ENCODE peak calls at places on chromosomes 7 and 10, in eight cellular contexts. Q is body of pancreas, J is Peyer's patch, X is suprapubic skin, A is transverse colon, M is esophagus squamous epithelium, U is sigmoid colon, G is A549. R is an unnamed sample. For H3K4me1, the result is how much of the 10 kb centered on the place peaks cover.

GRCh38 chr10:70540089-70540788 is 61.7 kb downstream of the PALD1 start:
- DNase-seq in Q (no peak), J (peak), X (no peak), A (no peak), M (no peak), U (no peak), G (peak), R (peak)

GRCh38 chr10:113221756-113222168 is 271.7 kb downstream of the TCF7L2 start:
- DNase-seq in Q (no peak), J (no peak), X (no peak), A (no peak), M (no peak), U (no peak), G (no peak), R (no peak)

GRCh38 chr10:115398026-115398425 is 304.9 kb downstream of the ATRNL1 start:
- DNase-seq in Q (no peak), J (no peak), X (no peak), A (no peak), M (no peak), U (no peak), G (no peak), R (no peak)

GRCh38 chr7:69638674-69639073 is 40.4 kb downstream of the AUTS2 start:
- DNase-seq in Q (no peak), J (no peak), X (no peak), A (no peak), M (no peak), U (no peak), G (no peak), R (no peak)

GRCh38 chr10:47311193-47311899 is 10.9 kb upstream of the GDF2 start:
- DNase-seq in Q (peak), J (peak), X (no peak), A (peak), M (no peak), U (no peak), G (no peak), R (no peak)

GRCh38 chr10:54854389-54854788 is 53.4 kb upstream of the PCDH15 start:
- DNase-seq in Q (no peak), J (no peak), X (no peak), A (no peak), M (no peak), U (no peak), G (no peak), R (no peak)

GRCh38 chr10:58963723-58964124 is 212.7 kb upstream of the PHYHIPL start:
- DNase-seq in Q (peak), J (no peak), X (no peak), A (no peak), M (no peak), U (peak), G (no peak), R (no peak)

GRCh38 chr10:91088300-91089140 is 131.9 kb upstream of the PCGF5 start:
- DNase-seq in Q (no peak), J (no peak), X (no peak), A (no peak), M (no peak), U (no peak), G (peak), R (no peak)

GRCh38 chr7:138565451-138566114 is 105.5 kb downstream of the TRIM24 start:
- DNase-seq in Q (no peak), J (no peak), X (no peak), A (no peak), M (no peak), U (no peak), G (no peak), R (peak)

GRCh38 chr10:119303886-119304285 is 96.5 kb downstream of the GRK5 start:
- DNase-seq in Q (no peak), J (no peak), X (no peak), A (no peak), M (no peak), U (no peak), G (no peak), R (no peak)
- H3K4me1 ChIP-seq in Q (under half), J (under half), X (under half), A (under half), M (half or more), U (under half), G (half or more), R (under half)

DNA sequence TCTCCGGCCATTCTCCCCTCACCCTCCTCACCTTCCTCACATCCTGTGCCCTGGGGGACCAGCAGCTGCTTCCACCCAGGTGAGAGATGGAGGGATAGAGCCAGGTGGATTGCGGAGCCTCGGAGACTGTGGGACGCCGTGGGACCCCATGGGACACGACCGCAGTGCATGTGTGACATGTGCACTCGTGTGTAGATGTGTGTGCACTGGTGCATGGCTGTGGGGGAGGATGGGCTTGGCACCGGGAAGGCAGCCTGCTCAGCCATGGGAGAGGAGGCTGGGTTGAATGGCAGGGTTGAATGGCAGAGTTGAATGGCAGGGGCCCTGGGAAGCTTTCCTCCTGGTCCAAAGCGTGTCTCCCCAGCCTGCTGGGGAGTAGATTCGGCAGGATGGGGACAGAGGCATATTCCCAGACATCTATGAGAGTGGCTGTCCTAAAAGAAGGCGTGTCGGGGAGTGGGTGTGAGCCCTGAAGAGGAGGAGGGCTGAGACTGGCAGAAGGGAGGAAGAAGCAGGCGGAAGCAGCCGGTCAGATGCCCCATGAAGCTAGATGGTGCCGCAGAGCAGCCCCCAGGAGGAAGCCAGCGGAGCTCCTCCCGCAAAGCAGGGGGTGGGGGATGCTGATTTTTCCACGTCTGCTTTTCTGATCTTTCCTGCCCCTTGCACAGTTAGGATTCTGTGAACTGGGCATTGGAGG is 815 bp downstream of the GIMAP8 start:
- DNase-seq in Q (no peak), J (peak), X (no peak), A (peak), M (no peak), U (peak), G (no peak), R (peak)
- TF ChIP-seq POLR2A in Q (no peak), J (no peak), X (no peak), A (peak), M (no peak), U (no peak), G (no peak), R (no peak)

GRCh38 chr7:66681491-66682349 is 53.0 kb downstream of the KCTD7 start:
- DNase-seq in Q (peak), J (peak), X (peak), A (peak), M (peak), U (peak), G (peak), R (peak)
- TF ChIP-seq CTCF in Q (no peak), J (no peak), X (no peak), A (no peak), M (peak), U (no peak), G (no peak), R (no peak)

DNA sequence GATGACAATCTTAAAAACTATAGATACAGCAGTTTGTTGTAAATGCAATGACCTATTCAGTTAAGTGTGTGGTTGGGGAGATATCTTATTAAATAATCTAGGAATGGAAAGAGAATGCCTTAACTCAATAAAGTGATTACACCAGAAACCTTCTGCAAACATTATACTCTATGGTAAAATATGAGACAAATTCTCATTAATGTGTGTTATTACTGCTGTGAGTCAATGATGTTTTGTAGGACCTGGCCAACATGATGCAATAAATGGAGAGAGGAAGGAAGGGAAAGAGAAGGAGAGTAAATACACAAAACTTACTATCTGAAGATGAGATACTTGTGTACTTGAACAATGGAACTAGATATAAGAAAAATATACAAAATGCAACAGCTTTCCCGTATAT is 25.1 kb downstream of the MKX start:
- DNase-seq in Q (no peak), J (no peak), X (no peak), A (no peak), M (no peak), U (no peak), G (no peak), R (no peak)
- H3K4me1 ChIP-seq in Q (under half), J (under half), X (under half), A (under half), M (under half), U (under half), G (under half), R (under half)

GRCh38 chr7:2523941-2524807 is 4.6 kb downstream of the LFNG start:
- DNase-seq in Q (peak), J (no peak), X (no peak), A (peak), M (no peak), U (no peak), G (peak), R (peak)
- TF ChIP-seq POLR2A in Q (peak), J (peak), X (no peak), A (peak), M (no peak), U (peak), G (no peak), R (no peak)

GRCh38 chr7:155217629-155218028 is 80.0 kb upstream of the INSIG1 start:
- DNase-seq in Q (no peak), J (no peak), X (peak), A (no peak), M (no peak), U (peak), G (no peak), R (no peak)
- TF ChIP-seq CTCF in Q (no peak), J (no peak), X (no peak), A (no peak), M (no peak), U (no peak), G (no peak), R (no peak)

DNA sequence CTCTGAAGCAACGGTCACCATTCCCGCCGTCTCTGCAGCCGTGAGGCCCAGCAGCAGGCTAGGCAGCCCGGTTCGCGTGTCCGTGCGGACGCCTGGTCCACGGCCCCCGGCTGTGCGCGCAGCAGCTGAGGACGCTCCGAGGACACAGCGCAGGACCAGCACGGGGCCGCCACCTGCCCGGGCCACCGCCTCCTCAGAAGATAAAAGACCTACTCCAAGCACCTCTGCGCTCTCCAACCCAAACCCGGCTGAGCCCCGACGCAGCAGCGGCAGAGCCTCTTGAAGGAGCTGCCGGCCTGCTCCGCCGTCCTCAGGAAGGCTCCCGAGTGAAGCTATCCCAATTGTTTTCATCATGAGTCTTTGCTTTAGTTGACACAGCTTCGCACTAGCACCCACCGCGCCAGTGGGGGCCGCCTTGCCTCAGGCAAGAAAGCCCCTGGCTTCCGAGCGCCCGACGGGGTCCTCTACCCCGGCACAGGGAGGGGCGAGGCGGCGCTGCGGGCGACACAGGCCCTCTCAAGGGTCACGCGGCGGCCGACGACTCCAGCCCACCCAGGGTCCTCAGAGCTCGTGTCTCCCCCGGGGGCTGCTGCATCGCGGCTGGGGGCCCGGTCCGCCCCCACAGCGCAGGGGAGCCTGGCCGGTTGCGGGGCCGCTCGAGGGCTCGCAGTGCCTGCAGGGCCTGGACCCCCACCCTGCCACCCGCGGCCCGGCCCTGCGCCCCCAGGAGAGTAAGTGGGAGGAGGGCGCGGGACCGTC is 16.9 kb upstream of the GPR146 start:
- DNase-seq in Q (peak), J (peak), X (no peak), A (no peak), M (no peak), U (no peak), G (no peak), R (no peak)
- H3K4me1 ChIP-seq in Q (half or more), J (under half), X (half or more), A (under half), M (under half), U (under half), G (under half), R (under half)

GRCh38 chr7:100888529-100888987 is 957 bp downstream of the UFSP1 start:
- DNase-seq in Q (no peak), J (no peak), X (no peak), A (no peak), M (no peak), U (no peak), G (no peak), R (no peak)
- TF ChIP-seq POLR2A in Q (no peak), J (no peak), X (no peak), A (no peak), M (no peak), U (no peak), G (no peak), R (no peak)

GRCh38 chr7:3162286-3162685 is 118.6 kb upstream of the CARD11 start:
- DNase-seq in Q (no peak), J (no peak), X (no peak), A (no peak), M (no peak), U (no peak), G (no peak), R (peak)
- TF ChIP-seq CTCF in Q (no peak), J (no peak), X (no peak), A (no peak), M (no peak), U (no peak), G (no peak), R (no peak)